ENCODE peak calls at places on chromosomes 1 and 21, in four cellular contexts. Y, I, N and U are unnamed samples.

GRCh38 chr1:247924868-247925267 is at the start of gene OR2AJ1:
- DNase-seq in Y (no peak), I (no peak), N (no peak), U (no peak)

GRCh38 chr1:41599912-41600311 is 115.4 kb upstream of the EDN2 start:
- DNase-seq in Y (no peak), I (peak), N (no peak), U (peak)

GRCh38 chr1:61097326-61097725 is 15.0 kb downstream of the NFIA start:
- DNase-seq in Y (no peak), I (peak), N (no peak), U (peak)

GRCh38 chr21:31564439-31564838 is 95.1 kb upstream of the SOD1 start:
- DNase-seq in Y (no peak), I (no peak), N (no peak), U (peak)

GRCh38 chr1:25731626-25732370 is 68.2 kb upstream of the SELENON start:
- DNase-seq in Y (no peak), I (no peak), N (no peak), U (no peak)

GRCh38 chr1:210417881-210418280 is 89.2 kb downstream of the HHAT start:
- DNase-seq in Y (no peak), I (no peak), N (no peak), U (no peak)

GRCh38 chr1:167088746-167089417 is 1.3 kb downstream of the GPA33 start:
- DNase-seq in Y (no peak), I (no peak), N (no peak), U (no peak)

GRCh38 chr1:183783896-183784637 is 20.9 kb upstream of the RGL1 start:
- DNase-seq in Y (no peak), I (peak), N (no peak), U (peak)

GRCh38 chr1:41883507-41883906 is 35.2 kb downstream of the HIVEP3 start:
- DNase-seq in Y (no peak), I (no peak), N (no peak), U (no peak)

GRCh38 chr1:53391982-53392381 is 64.1 kb upstream of the LRP8 start:
- DNase-seq in Y (no peak), I (peak), N (no peak), U (no peak)

GRCh38 chr1:38500352-38500751 is 359.2 kb downstream of the RRAGC start:
- DNase-seq in Y (no peak), I (no peak), N (no peak), U (no peak)

GRCh38 chr1:219555031-219555667 is 57.8 kb downstream of the ZC3H11B start:
- DNase-seq in Y (no peak), I (no peak), N (no peak), U (peak)